ENCODE peak calls at places on chromosome 19, in nine cellular contexts. S is stimulated activated CD4-positive, alpha-beta T cell treated with anti-CD3 and anti-CD28 coated beads, Interleukin-4, amount 100 ng/mL, for 24 hours; M is NCI-H460; O is T follicular helper cell; I is stimulated activated CD8-positive, alpha-beta memory T cell treated with anti-CD3 and anti-CD28 coated beads, Interleukin-7, amount 100 ng/mL, for 1 hour; Z is activated naive CD4-positive, alpha-beta T cell; T is GDM1; L is germinal center; N is AG10803. X is an unnamed sample.

GRCh38 chr19:40091205-40092129 is 724 bp upstream of the ZNF780A start:
- DNase-seq in T (no peak), S (no peak), N (no peak), O (no peak), M (no peak), L (no peak), I (no peak), Z (no peak), X (peak; percentile 2)

GRCh38 chr19:12982648-12983047 is 12.6 kb upstream of the NFIX start:
- DNase-seq in S (no peak), T (no peak), N (no peak), O (no peak), I (no peak), L (no peak), M (no peak), Z (no peak), X (no peak)

GRCh38 chr19:53868892-53869804 is 1.5 kb downstream of the MYADM start:
- DNase-seq in I (peak; percentile 78), L (peak; percentile 74), M (no peak), N (peak; percentile 89), O (peak; percentile 82), T (peak; percentile 92), Z (peak; percentile 34), S (peak; percentile 75), X (peak; percentile 94)

GRCh38 chr19:53076984-53077383 is 26.2 kb downstream of the ZNF160 start:
- DNase-seq in O (no peak), N (peak; percentile 15), S (no peak), T (peak; percentile 56), L (no peak), Z (no peak), M (no peak), I (no peak), X (peak; percentile 97)

GRCh38 chr19:579111-579841 is 6.9 kb downstream of the BSG start:
- DNase-seq in M (no peak), S (no peak), L (no peak), I (no peak), Z (no peak), T (no peak), N (no peak), O (no peak), X (no peak)

GRCh38 chr19:42942187-42942789 is 5.3 kb upstream of the PSG7 start:
- DNase-seq in L (no peak), T (no peak), Z (no peak), N (peak; percentile 27), M (no peak), O (no peak), S (no peak), I (no peak), X (peak; percentile 74)

GRCh38 chr19:48355555-48355954 is 8.2 kb downstream of the TMEM143 start:
- DNase-seq in N (no peak), Z (no peak), O (no peak), M (no peak), L (no peak), S (no peak), T (no peak), I (no peak), X (peak; percentile 32)

GRCh38 chr19:6233827-6234511 is 45.8 kb downstream of the MLLT1 start:
- DNase-seq in Z (no peak), O (no peak), L (no peak), M (no peak), S (no peak), N (peak; percentile 29), T (no peak), I (no peak), X (no peak)

GRCh38 chr19:47109541-47110375 is 3.8 kb downstream of the ZC3H4 start:
- DNase-seq in I (no peak), T (no peak), M (peak; percentile 83), L (no peak), N (peak; percentile 47), S (peak; percentile 74), O (peak; percentile 27), Z (no peak), X (peak; percentile 52)

GRCh38 chr19:58544591-58545285 is 874 bp downstream of the TRIM28 start:
- DNase-seq in S (peak; percentile 71), N (peak; percentile 33), Z (no peak), M (peak; percentile 28), T (no peak), O (peak; percentile 69), L (peak; percentile 87), I (peak; percentile 48), X (peak; percentile 49)

GRCh38 chr19:35905178-35905727 is 2.8 kb downstream of the TYROBP start:
- DNase-seq in I (no peak), N (no peak), M (no peak), L (no peak), Z (no peak), T (no peak), S (no peak), O (no peak), X (no peak)